ENCODE peak calls at places on chromosome 13, in six cellular contexts. J, C, Z, Q, X and R are unnamed samples.

GRCh38 chr13:20995245-20995829 is 66.0 kb downstream of the LATS2 start:
- DNase-seq in J (no peak), C (no peak), Z (no peak), Q (no peak), X (no peak), R (no peak)

GRCh38 chr13:98998831-98999634 is 21.2 kb upstream of the DOCK9 start:
- DNase-seq in J (no peak), C (peak), Z (no peak), Q (no peak), X (peak), R (peak)

GRCh38 chr13:41420146-41420545 is 37.2 kb upstream of the RGCC start:
- DNase-seq in J (no peak), C (no peak), Z (no peak), Q (no peak), X (no peak), R (no peak)

GRCh38 chr13:42786696-42787095 is 5.3 kb downstream of the FAM216B start:
- DNase-seq in J (no peak), C (no peak), Z (no peak), Q (no peak), X (no peak), R (no peak)

GRCh38 chr13:48567521-48568331 is 34.8 kb upstream of the RCBTB2 start:
- DNase-seq in J (no peak), C (no peak), Z (no peak), Q (no peak), X (no peak), R (no peak)

GRCh38 chr13:43123856-43124255 is 100.5 kb downstream of the DNAJC15 start:
- DNase-seq in J (no peak), C (no peak), Z (no peak), Q (no peak), X (no peak), R (no peak)

GRCh38 chr13:25232937-25233515 is 54.3 kb downstream of the MTMR6 start:
- DNase-seq in J (peak), C (no peak), Z (peak), Q (peak), X (no peak), R (no peak)

GRCh38 chr13:94369862-94370491 is 109.5 kb downstream of the DCT start:
- DNase-seq in J (no peak), C (no peak), Z (no peak), Q (no peak), X (no peak), R (no peak)

GRCh38 chr13:44818428-44818827 is 170.8 kb downstream of the NUFIP1 start:
- DNase-seq in J (peak), C (no peak), Z (peak), Q (no peak), X (no peak), R (no peak)